ENCODE peak calls at places on chromosomes 2 and 18, in seven cellular contexts. I is spleen; Q is left lung; X is HCEC 1CT; N is caudate nucleus; T is naive thymus-derived CD8-positive, alpha-beta T cell; Y is brain microvascular endothelial cell. R is an unnamed sample.

GRCh38 chr2:143558665-143559064 is 429.4 kb downstream of the ARHGAP15 start:
- DNase-seq in Y (peak), Q (no peak), X (peak), I (no peak), T (no peak), N (no peak), R (no peak)

GRCh38 chr2:10162586-10163497 is 40.3 kb downstream of the RRM2 start:
- DNase-seq in T (no peak), Q (no peak), N (no peak), I (peak), X (no peak), Y (no peak), R (no peak)

GRCh38 chr2:132977812-132978529 is 308.0 kb upstream of the LYPD1 start:
- DNase-seq in N (peak), Q (no peak), I (no peak), Y (peak), X (peak), T (no peak), R (no peak)

GRCh38 chr18:67302043-67302442 is 214.5 kb downstream of the DSEL start:
- DNase-seq in N (no peak), Y (peak), I (no peak), X (peak), T (no peak), Q (no peak), R (peak)

GRCh38 chr2:232488097-232488711 is 570 bp upstream of the ECEL1 start:
- DNase-seq in T (no peak), Q (peak), I (no peak), N (no peak), Y (no peak), X (no peak), R (no peak)

GRCh38 chr18:58025205-58025604 is 18.8 kb upstream of the NEDD4L start:
- DNase-seq in T (no peak), N (no peak), X (no peak), I (no peak), Q (no peak), Y (no peak), R (no peak)

GRCh38 chr2:207502799-207503198 is 27.0 kb upstream of the CREB1 start:
- DNase-seq in T (no peak), Q (no peak), N (no peak), X (no peak), Y (no peak), I (no peak), R (no peak)

GRCh38 chr18:57210101-57210661 is 63.3 kb downstream of the BOD1L2 start:
- DNase-seq in T (no peak), X (peak), N (peak), Q (no peak), Y (peak), I (no peak), R (no peak)

GRCh38 chr18:13217466-13217961 is 1.0 kb upstream of the LDLRAD4 start:
- DNase-seq in T (peak), I (peak), Q (peak), Y (no peak), N (peak), X (no peak), R (peak)

GRCh38 chr18:68152770-68153169 is 562.1 kb downstream of the TMX3 start:
- DNase-seq in N (no peak), X (no peak), I (no peak), Q (peak), T (no peak), Y (no peak), R (no peak)

GRCh38 chr18:42028232-42028832 is 73.3 kb downstream of the PIK3C3 start:
- DNase-seq in T (no peak), Q (no peak), N (no peak), X (peak), I (no peak), Y (peak), R (peak)

GRCh38 chr2:210792000-210792399 is 235.6 kb downstream of the CPS1 start:
- DNase-seq in T (no peak), Y (no peak), I (no peak), X (no peak), Q (no peak), N (no peak), R (no peak)

GRCh38 chr2:101121174-101121573 is 30.0 kb downstream of the TBC1D8 start:
- DNase-seq in X (no peak), T (no peak), Y (no peak), N (no peak), Q (no peak), I (no peak), R (no peak)

GRCh38 chr18:59148192-59148591 is 8.5 kb downstream of the SEC11C start:
- DNase-seq in I (no peak), N (no peak), T (no peak), Y (no peak), Q (no peak), X (no peak), R (no peak)

GRCh38 chr2:224190871-224191270 is 151.8 kb upstream of the SERPINE2 start:
- DNase-seq in I (no peak), N (no peak), Q (no peak), T (no peak), Y (peak), X (peak), R (no peak)

GRCh38 chr2:39234754-39235153 is 9.0 kb downstream of the CDKL4 start:
- DNase-seq in I (no peak), Q (no peak), Y (no peak), N (no peak), X (no peak), T (no peak), R (no peak)

GRCh38 chr2:72035518-72036172 is 112.0 kb downstream of the CYP26B1 start:
- DNase-seq in Q (peak), I (peak), T (no peak), Y (peak), N (no peak), X (peak), R (no peak)

GRCh38 chr2:2577366-2577765 is 246.3 kb upstream of the MYT1L start:
- DNase-seq in Y (no peak), Q (no peak), X (no peak), N (peak), T (no peak), I (peak), R (no peak)

GRCh38 chr18:74378179-74378682 is 62.6 kb downstream of the C18orf63 start:
- DNase-seq in T (no peak), I (no peak), Q (no peak), Y (no peak), X (no peak), N (no peak), R (peak)

GRCh38 chr2:160477032-160477431 is 16.6 kb downstream of the RBMS1 start:
- DNase-seq in N (no peak), Y (peak), T (no peak), Q (no peak), X (no peak), I (no peak), R (no peak)

GRCh38 chr2:48693645-48694044 is 61.9 kb downstream of the LHCGR start:
- DNase-seq in Q (no peak), I (no peak), X (no peak), T (no peak), N (no peak), Y (no peak), R (no peak)

GRCh38 chr2:138275292-138275690 is 226.3 kb upstream of the SPOPL start:
- DNase-seq in N (no peak), I (no peak), Q (no peak), T (no peak), X (no peak), Y (no peak), R (no peak)

GRCh38 chr2:28370355-28370754 is 22.3 kb upstream of the FOSL2 start:
- DNase-seq in X (peak), T (no peak), Q (no peak), I (no peak), N (no peak), Y (no peak), R (no peak)

GRCh38 chr2:26970928-26971627 is 641 bp downstream of the MAPRE3 start:
- DNase-seq in T (no peak), I (peak), Q (no peak), N (peak), X (peak), Y (no peak), R (peak)

GRCh38 chr2:236679906-236680305 is 110.3 kb downstream of the ACKR3 start:
- DNase-seq in I (no peak), N (no peak), X (peak), T (no peak), Q (no peak), Y (peak), R (no peak)

GRCh38 chr2:224039080-224039769 is at the start of gene SERPINE2:
- DNase-seq in T (peak), I (peak), Y (peak), Q (peak), X (peak), N (peak), R (peak)

GRCh38 chr18:47077111-47077510 is 41.7 kb upstream of the ELOA2 start:
- DNase-seq in Y (no peak), N (no peak), X (no peak), T (no peak), Q (no peak), I (no peak), R (no peak)

GRCh38 chr2:119085613-119086012 is 72.9 kb downstream of the C1QL2 start:
- DNase-seq in Q (no peak), Y (no peak), N (no peak), T (no peak), I (no peak), X (no peak), R (no peak)

GRCh38 chr2:165820296-165820695 is 26.2 kb upstream of the GALNT3 start:
- DNase-seq in T (no peak), Q (no peak), N (no peak), X (no peak), Y (no peak), I (no peak), R (no peak)

GRCh38 chr2:163345795-163346573 is 389.8 kb downstream of the FIGN start:
- DNase-seq in T (no peak), N (no peak), Q (no peak), X (peak), I (no peak), Y (peak), R (no peak)

GRCh38 chr2:137769406-137769805 is 194.9 kb upstream of the HNMT start:
- DNase-seq in N (no peak), I (no peak), Q (no peak), X (no peak), T (no peak), Y (no peak), R (no peak)

GRCh38 chr2:229221641-229222040 is 49.4 kb downstream of the PID1 start:
- DNase-seq in X (no peak), Y (no peak), N (no peak), I (no peak), T (no peak), Q (no peak), R (no peak)

GRCh38 chr18:53018791-53019190 is 678.8 kb downstream of the DCC start:
- DNase-seq in N (no peak), X (no peak), Y (no peak), I (no peak), T (no peak), Q (no peak), R (no peak)

GRCh38 chr2:24489942-24490673 is 946 bp upstream of the NCOA1 start:
- DNase-seq in X (no peak), T (no peak), I (no peak), Y (no peak), N (no peak), Q (no peak), R (no peak)

GRCh38 chr2:109182426-109182825 is 53.4 kb downstream of the SH3RF3 start:
- DNase-seq in Y (no peak), N (no peak), T (no peak), Q (no peak), X (peak), I (no peak), R (no peak)

GRCh38 chr2:241378816-241379215 is 22.7 kb downstream of the FARP2 start:
- DNase-seq in Q (no peak), Y (no peak), X (no peak), I (no peak), N (no peak), T (no peak), R (no peak)

GRCh38 chr2:189580267-189580661 is 322 bp downstream of the SLC40A1 start:
- DNase-seq in X (no peak), T (no peak), I (peak), N (no peak), Q (peak), Y (no peak), R (no peak)

GRCh38 chr2:27776097-27776496 is 4.6 kb downstream of the MRPL33 start:
- DNase-seq in I (no peak), Y (no peak), T (no peak), Q (no peak), X (no peak), N (no peak), R (no peak)

GRCh38 chr2:79975791-79976565 is 328.6 kb downstream of the LRRTM1 start:
- DNase-seq in X (no peak), Q (no peak), T (no peak), I (no peak), N (no peak), Y (no peak), R (no peak)

GRCh38 chr2:188976545-188977268 is 2.5 kb downstream of the COL3A1 start:
- DNase-seq in X (peak), Q (no peak), I (no peak), N (no peak), Y (peak), T (no peak), R (no peak)

R was measured in CD4-positive, alpha-beta memory T cell.